ENCODE peak calls at places on chromosomes 5 and 9, in six cellular contexts. X, Y, N, R, D and A are unnamed samples.
A peak's percentile ranks its signal among the peaks of the same experiment; 100 is the strongest.

GRCh38 chr5:115432691-115433090 is 111.9 kb downstream of the FEM1C start:
- DNase-seq in D (no peak), Y (no peak), X (no peak), R (no peak), N (no peak), A (no peak)

GRCh38 chr9:90926920-90927319 is 125.3 kb downstream of the SYK start:
- DNase-seq in Y (no peak), D (no peak), R (no peak), N (no peak), X (no peak), A (no peak)

GRCh38 chr5:31811210-31811609 is 172.3 kb downstream of the PDZD2 start:
- DNase-seq in D (no peak), R (peak; percentile 95), Y (no peak), N (no peak), X (no peak), A (no peak)

GRCh38 chr5:98498028-98498427 is 275.4 kb upstream of the RGMB start:
- DNase-seq in R (no peak), N (no peak), X (no peak), D (no peak), Y (no peak), A (no peak)

GRCh38 chr5:68012831-68013230 is 202.7 kb upstream of the PIK3R1 start:
- DNase-seq in X (no peak), R (no peak), N (no peak), D (no peak), Y (no peak), A (no peak)

GRCh38 chr5:61069150-61069549 is 93.1 kb downstream of the SMIM15 start:
- DNase-seq in D (no peak), X (no peak), N (no peak), Y (no peak), R (no peak), A (no peak)

GRCh38 chr9:136714096-136714875 is 1.9 kb downstream of the DIPK1B start:
- DNase-seq in R (no peak), D (peak; percentile 75), Y (no peak), N (no peak), X (no peak), A (no peak)

GRCh38 chr9:61673247-61673646 is 483.4 kb downstream of the SPATA31A7 start:
- DNase-seq in D (peak; percentile 17), Y (no peak), X (no peak), R (no peak), N (no peak), A (no peak)

GRCh38 chr5:143432658-143433239 is 29.3 kb upstream of the NR3C1 start:
- DNase-seq in R (no peak), N (no peak), Y (no peak), X (no peak), D (no peak), A (peak; percentile 76)

GRCh38 chr9:26937816-26938371 is 9.1 kb downstream of the PLAA start:
- DNase-seq in X (no peak), N (no peak), D (no peak), Y (no peak), R (no peak), A (no peak)

GRCh38 chr5:64923151-64923685 is 154.5 kb downstream of the CWC27 start:
- DNase-seq in R (no peak), X (no peak), D (peak; percentile 10), Y (no peak), N (no peak), A (no peak)

GRCh38 chr5:37197340-37198050 is 51.7 kb downstream of the CPLANE1 start:
- DNase-seq in N (peak; percentile 19), R (no peak), Y (peak; percentile 4), D (no peak), X (no peak), A (peak; percentile 47)

GRCh38 chr5:13955896-13956295 is 11.4 kb upstream of the DNAH5 start:
- DNase-seq in N (no peak), X (no peak), D (no peak), R (no peak), Y (no peak), A (no peak)

GRCh38 chr5:72018158-72018803 is 89.0 kb upstream of the MAP1B start:
- DNase-seq in N (peak; percentile 53), Y (peak; percentile 44), D (no peak), X (no peak), R (peak; percentile 45), A (peak; percentile 85)

GRCh38 chr9:63817622-63818518 is 1467.1 kb downstream of the FOXD4L5 start:
- DNase-seq in D (peak; percentile 95), Y (peak; percentile 80), N (peak; percentile 68), X (no peak), R (peak; percentile 37), A (peak; percentile 77)

GRCh38 chr5:109328626-109329025 is 81.1 kb downstream of the PJA2 start:
- DNase-seq in R (no peak), N (no peak), X (no peak), D (no peak), Y (no peak), A (no peak)

GRCh38 chr5:43772601-43773031 is 169.6 kb downstream of the NNT start:
- DNase-seq in D (no peak), Y (no peak), N (no peak), X (no peak), R (peak; percentile 48), A (no peak)